ENCODE peak calls at places on chromosomes 3 and 15, in five cellular contexts. I is dorsolateral prefrontal cortex, G is 8988T, Z is Panc1, L is pons. J is an unnamed sample.

GRCh38 chr3:59699648-59700320 is 650.0 kb upstream of the CFAP20DC start:
- DNase-seq in I (no peak), L (no peak), Z (no peak), G (no peak), J (no peak)

GRCh38 chr15:51924146-51925068 is 47.2 kb downstream of the LEO1 start:
- DNase-seq in G (no peak), I (peak), Z (no peak), L (peak), J (no peak)

GRCh38 chr3:130395331-130395730 is 49.9 kb downstream of the COL6A5 start:
- DNase-seq in L (no peak), G (no peak), I (no peak), Z (no peak), J (no peak)

GRCh38 chr3:134598813-134599563 is 51.8 kb downstream of the KY start:
- DNase-seq in I (no peak), Z (no peak), L (no peak), G (no peak), J (no peak)

GRCh38 chr3:128548011-128548410 is 55.0 kb upstream of the GATA2 start:
- DNase-seq in G (no peak), I (no peak), Z (no peak), L (no peak), J (no peak)

GRCh38 chr3:126113733-126114132 is 29.8 kb upstream of the SLC41A3 start:
- DNase-seq in Z (no peak), I (peak), G (peak), L (no peak), J (no peak)

GRCh38 chr3:40864146-40864782 is 335.0 kb upstream of the CTNNB1 start:
- DNase-seq in I (no peak), Z (no peak), G (no peak), L (no peak), J (no peak)

GRCh38 chr3:126025116-126025729 is 56.2 kb downstream of the ROPN1B start:
- DNase-seq in L (no peak), I (no peak), Z (no peak), G (no peak), J (no peak)

GRCh38 chr3:143274291-143274690 is 154.7 kb downstream of the CHST2 start:
- DNase-seq in L (no peak), I (no peak), G (no peak), Z (no peak), J (no peak)

GRCh38 chr15:48112242-48112641 is 8.5 kb upstream of the SLC24A5 start:
- DNase-seq in I (no peak), L (peak), Z (no peak), G (no peak), J (no peak)

GRCh38 chr15:98776607-98777281 is 128.4 kb downstream of the IGF1R start:
- DNase-seq in I (no peak), L (no peak), Z (no peak), G (no peak), J (peak)

GRCh38 chr3:107235923-107236315 is 141.3 kb upstream of the CCDC54 start:
- DNase-seq in L (peak), Z (peak), I (no peak), G (peak), J (peak)

GRCh38 chr15:82952156-82953081 is at the start of gene HOMER2:
- DNase-seq in L (no peak), G (peak), I (no peak), Z (no peak), J (peak)

GRCh38 chr15:63610209-63610841 is 13.1 kb downstream of the FBXL22 start:
- DNase-seq in Z (peak), L (peak), I (peak), G (peak), J (peak)

GRCh38 chr15:35427496-35427895 is 118.5 kb downstream of the DPH6 start:
- DNase-seq in G (no peak), Z (no peak), I (no peak), L (no peak), J (no peak)

GRCh38 chr3:193769437-193769836 is 176.4 kb downstream of the OPA1 start:
- DNase-seq in L (no peak), G (no peak), I (no peak), Z (no peak), J (no peak)

GRCh38 chr15:43316007-43316968 is 14.1 kb downstream of the LCMT2 start:
- DNase-seq in G (no peak), L (no peak), I (no peak), Z (no peak), J (no peak)

GRCh38 chr3:79005084-79005483 is 762.7 kb downstream of the ROBO1 start:
- DNase-seq in G (no peak), L (peak), I (no peak), Z (no peak), J (no peak)

GRCh38 chr3:41640076-41640475 is 321.8 kb downstream of the ULK4 start:
- DNase-seq in G (no peak), I (no peak), L (no peak), Z (no peak), J (no peak)

GRCh38 chr15:66154581-66154980 is 99.0 kb downstream of the MEGF11 start:
- DNase-seq in G (no peak), L (no peak), Z (no peak), I (no peak), J (no peak)

GRCh38 chr15:77905301-77905920 is 172.1 kb downstream of the TBC1D2B start:
- DNase-seq in Z (no peak), L (no peak), G (no peak), I (no peak), J (no peak)

GRCh38 chr3:108406063-108406660 is 104.2 kb downstream of the MYH15 start:
- DNase-seq in L (no peak), I (no peak), G (no peak), Z (no peak), J (no peak)

GRCh38 chr3:156416846-156417581 is 137.9 kb downstream of the SSR3 start:
- DNase-seq in G (no peak), I (no peak), L (no peak), Z (no peak), J (no peak)

GRCh38 chr15:59373215-59373614 is 544 bp upstream of the MYO1E start:
- DNase-seq in G (no peak), L (no peak), I (no peak), Z (no peak), J (no peak)

GRCh38 chr3:13479332-13479581 is 849 bp upstream of the HDAC11 start:
- DNase-seq in L (peak), I (peak), Z (no peak), G (peak), J (no peak)

GRCh38 chr15:92617197-92618037 is 38.2 kb downstream of the FAM174B start:
- DNase-seq in Z (no peak), I (no peak), G (no peak), L (no peak), J (no peak)

GRCh38 chr3:194395767-194396527 is 3.1 kb downstream of the GP5 start:
- DNase-seq in G (no peak), L (no peak), I (no peak), Z (no peak), J (no peak)

GRCh38 chr3:115848641-115849040 is 225.3 kb downstream of the GAP43 start:
- DNase-seq in I (no peak), G (no peak), Z (no peak), L (no peak), J (no peak)

GRCh38 chr15:68271854-68272471 is 5.6 kb upstream of the FEM1B start:
- DNase-seq in I (peak), G (no peak), Z (no peak), L (peak), J (no peak)

GRCh38 chr3:14243782-14244181 is 65.2 kb downstream of the LSM3 start:
- DNase-seq in L (no peak), G (no peak), I (no peak), Z (no peak), J (no peak)

GRCh38 chr15:76360416-76360815 is 23.8 kb downstream of the ISL2 start:
- DNase-seq in Z (no peak), G (no peak), I (no peak), L (no peak), J (no peak)